ENCODE peak calls at places on chromosome 13, in nine cellular contexts. D is endothelial cell of umbilical vein, P is HCT116, B is transverse colon, O is spleen, Y is breast epithelium, F is K562, J is sigmoid colon, I is stomach. H is an unnamed sample.

GRCh38 chr13:21420706-21421105 is 38.4 kb downstream of the ZDHHC20 start:
- DNase-seq in J (no peak), B (no peak), F (no peak), O (no peak), I (no peak), Y (no peak), P (no peak), D (peak), H (no peak)

GRCh38 chr13:92622905-92623304 is 603.7 kb upstream of the GPC6 start:
- DNase-seq in J (no peak), D (no peak), Y (no peak), O (no peak), P (no peak), B (no peak), F (no peak), I (no peak), H (no peak)

GRCh38 chr13:111047326-111047725 is 67.8 kb upstream of the ARHGEF7 start:
- DNase-seq in P (no peak), B (no peak), I (no peak), Y (no peak), D (no peak), O (no peak), J (no peak), F (no peak), H (no peak)

GRCh38 chr13:49607761-49608160 is 20.5 kb upstream of the ARL11 start:
- DNase-seq in I (no peak), Y (no peak), B (no peak), O (no peak), F (no peak), D (no peak), P (no peak), J (no peak), H (no peak)

GRCh38 chr13:51590966-51591627 is 6.8 kb downstream of the WDFY2 start:
- DNase-seq in D (peak), J (no peak), O (no peak), B (no peak), F (peak), I (peak), P (no peak), Y (no peak), H (no peak)

GRCh38 chr13:49517461-49517860 is 21.7 kb downstream of the PHF11 start:
- DNase-seq in D (no peak), O (no peak), I (no peak), J (no peak), B (no peak), F (no peak), Y (no peak), P (no peak), H (no peak)

GRCh38 chr13:89936256-89936655 is 1411.2 kb upstream of the MIR17HG start:
- DNase-seq in D (no peak), J (no peak), Y (no peak), O (no peak), I (no peak), F (no peak), P (no peak), B (no peak), H (no peak)

GRCh38 chr13:20353973-20354372 is 121.9 kb upstream of the GJB6 start:
- DNase-seq in B (no peak), P (no peak), D (no peak), J (no peak), O (no peak), Y (no peak), F (no peak), I (no peak), H (no peak)

GRCh38 chr13:23344923-23345322 is 88.6 kb downstream of the SACS start:
- DNase-seq in F (no peak), P (no peak), O (no peak), Y (no peak), I (no peak), B (no peak), D (no peak), J (no peak), H (no peak)

GRCh38 chr13:23372264-23372905 is 61.1 kb downstream of the SACS start:
- DNase-seq in B (no peak), I (no peak), J (no peak), P (no peak), D (peak), O (no peak), Y (no peak), F (no peak), H (no peak)

GRCh38 chr13:50290186-50290585 is 274.9 kb downstream of the KCNRG start:
- DNase-seq in J (no peak), O (no peak), P (no peak), D (no peak), Y (no peak), I (no peak), B (no peak), F (no peak), H (no peak)

GRCh38 chr13:105213512-105213911 is 1322.0 kb downstream of the EFNB2 start:
- DNase-seq in P (no peak), I (no peak), B (no peak), F (no peak), D (no peak), Y (no peak), J (no peak), O (no peak), H (no peak)

GRCh38 chr13:50826035-50826434 is 17.5 kb downstream of the DLEU7 start:
- DNase-seq in J (no peak), Y (no peak), F (no peak), P (no peak), B (no peak), I (no peak), O (no peak), D (no peak), H (no peak)

GRCh38 chr13:47904239-47904638 is 96.8 kb downstream of the SUCLA2 start:
- DNase-seq in P (no peak), F (peak), D (no peak), O (no peak), B (no peak), J (no peak), I (no peak), Y (no peak), H (no peak)

GRCh38 chr13:109869312-109870237 is 83.2 kb upstream of the IRS2 start:
- DNase-seq in P (no peak), I (peak), Y (peak), O (peak), J (peak), B (peak), F (peak), D (peak), H (no peak)

GRCh38 chr13:106612688-106613087 is 44.8 kb upstream of the ARGLU1 start:
- DNase-seq in D (no peak), B (peak), F (no peak), Y (no peak), P (no peak), J (peak), O (no peak), I (peak), H (no peak)

GRCh38 chr13:78978381-78978998 is 319.5 kb upstream of the OBI1 start:
- DNase-seq in F (peak), D (peak), Y (no peak), P (peak), J (no peak), I (peak), O (no peak), B (peak), H (no peak)

GRCh38 chr13:76812971-76813691 is 73.1 kb downstream of the KCTD12 start:
- DNase-seq in F (no peak), J (no peak), I (no peak), P (no peak), B (no peak), Y (peak), O (no peak), D (peak), H (no peak)

GRCh38 chr13:32267836-32268439 is 47.2 kb downstream of the ZAR1L start:
- DNase-seq in I (peak), P (peak), O (no peak), Y (no peak), D (peak), F (no peak), B (peak), J (no peak), H (peak)

GRCh38 chr13:50127726-50128291 is 112.6 kb downstream of the KCNRG start:
- DNase-seq in Y (no peak), O (peak), F (no peak), B (no peak), J (no peak), D (no peak), I (no peak), P (no peak), H (no peak)

GRCh38 chr13:41018583-41018909 is 570 bp downstream of the ELF1 start:
- DNase-seq in B (no peak), Y (no peak), F (no peak), D (no peak), O (no peak), P (no peak), I (no peak), J (no peak), H (no peak)

GRCh38 chr13:41017153-41017552 is 2.0 kb downstream of the ELF1 start:
- DNase-seq in B (peak), P (no peak), O (no peak), Y (peak), F (no peak), D (peak), J (no peak), I (peak), H (no peak)

GRCh38 chr13:41019578-41020347 is 647 bp upstream of the ELF1 start:
- DNase-seq in I (no peak), F (no peak), J (no peak), P (no peak), D (no peak), Y (no peak), B (no peak), O (no peak), H (no peak)

GRCh38 chr13:41019027-41019487 is at the start of gene ELF1:
- DNase-seq in B (peak), P (peak), J (no peak), D (peak), Y (peak), F (peak), I (peak), O (peak), H (peak)

DNA sequence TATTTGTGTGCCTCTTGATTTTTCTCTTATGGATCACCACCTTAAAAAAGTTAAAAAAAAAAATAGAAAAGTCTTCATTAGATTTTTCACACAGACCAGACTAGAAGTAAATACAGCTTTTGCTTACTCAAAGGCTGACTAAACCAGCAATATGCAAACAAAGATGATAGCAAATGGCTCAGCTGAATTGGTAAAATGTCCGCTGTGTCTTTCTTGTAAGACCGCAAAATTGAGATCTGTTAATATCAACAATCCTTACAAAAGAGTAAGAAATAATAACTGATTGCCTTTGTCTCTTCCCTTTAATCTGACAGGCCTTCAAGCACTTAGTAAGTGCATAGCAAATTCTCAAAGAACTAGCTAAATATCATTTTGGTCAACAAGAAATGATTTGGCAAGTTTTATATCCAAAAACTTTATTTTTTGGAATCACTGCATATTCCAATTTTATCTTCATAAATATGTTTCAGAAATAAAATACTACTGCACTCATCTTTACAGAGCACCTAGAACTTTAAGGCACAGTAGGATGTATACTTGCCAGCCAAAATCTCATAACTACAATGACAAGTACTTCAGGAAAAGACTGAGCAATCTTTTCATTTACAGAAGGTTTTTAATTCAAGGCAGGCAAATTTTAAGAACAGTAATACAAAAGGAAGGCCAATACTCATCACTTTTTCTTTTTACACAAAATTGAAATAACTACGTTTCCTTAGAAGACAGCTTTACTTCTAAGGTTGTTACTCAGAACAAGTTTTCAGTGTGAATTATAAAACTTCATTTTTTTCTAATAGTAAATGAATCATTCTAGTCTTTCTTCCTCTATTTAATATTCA is 1.2 kb downstream of the ELF1 start:
- DNase-seq in B (no peak), I (no peak), O (no peak), D (peak), P (no peak), Y (no peak), F (no peak), J (no peak), H (no peak)
- TF ChIP-seq POLR2AphosphoS5 in B (no peak), I (no peak), O (no peak), D (no peak), P (no peak), Y (no peak), F (no peak), J (no peak), H (no peak)

GRCh38 chr13:74133657-74134201 is 475 bp downstream of the KLF12 start:
- DNase-seq in O (peak), I (peak), J (peak), D (peak), F (no peak), Y (peak), P (peak), B (peak), H (peak)
- TF ChIP-seq POLR2A in O (peak), I (peak), J (peak), D (no peak), F (no peak), Y (no peak), P (no peak), B (peak), H (peak)

DNA sequence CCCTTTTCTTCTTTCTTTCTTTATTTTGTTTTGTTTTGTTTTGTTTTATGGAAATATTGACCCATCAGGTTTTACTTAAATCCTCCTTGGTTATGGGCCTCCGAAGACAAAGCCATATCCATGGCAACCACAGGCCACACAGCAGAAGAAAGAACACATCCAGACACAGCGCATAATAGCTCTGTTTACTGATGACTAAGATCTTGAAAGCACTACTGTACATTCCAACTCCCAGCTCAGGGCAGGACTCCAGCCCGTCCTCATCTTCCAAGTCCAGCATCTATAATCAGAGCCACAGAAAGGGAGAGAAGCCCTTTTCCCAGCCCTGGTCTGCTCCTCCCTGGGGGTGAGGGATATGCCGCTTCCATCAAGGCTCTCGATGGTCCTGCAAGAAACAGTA is 84.3 kb downstream of the NUFIP1 start:
- DNase-seq in B (peak), O (no peak), F (no peak), J (peak), I (peak), P (no peak), Y (no peak), D (peak), H (no peak)
- TF ChIP-seq POLR2AphosphoS5 in B (no peak), O (no peak), F (no peak), J (peak), I (peak), P (no peak), Y (no peak), D (no peak), H (no peak)

GRCh38 chr13:101121608-101122007 is 294.7 kb downstream of the NALCN start:
- DNase-seq in O (no peak), I (no peak), P (no peak), B (no peak), F (no peak), D (no peak), J (no peak), Y (no peak), H (no peak)
- TF ChIP-seq POLR2A in O (no peak), I (no peak), P (no peak), B (no peak), F (no peak), D (no peak), J (no peak), Y (no peak), H (no peak)

GRCh38 chr13:42272115-42272756 is at the start of gene AKAP11:
- DNase-seq in I (peak), J (peak), F (peak), B (peak), D (peak), O (peak), Y (peak), P (no peak), H (peak)

GRCh38 chr13:42272776-42273175 is 824 bp downstream of the AKAP11 start:
- DNase-seq in I (no peak), P (no peak), D (no peak), O (no peak), F (no peak), J (no peak), B (no peak), Y (no peak), H (no peak)

GRCh38 chr13:42270857-42271215 is 1.1 kb upstream of the AKAP11 start:
- DNase-seq in D (no peak), I (no peak), O (no peak), J (no peak), P (no peak), F (no peak), Y (no peak), B (no peak), H (no peak)

GRCh38 chr13:42270160-42270856 is 1.6 kb upstream of the AKAP11 start:
- DNase-seq in I (no peak), J (no peak), P (no peak), B (no peak), Y (no peak), O (no peak), D (no peak), F (no peak), H (no peak)

DNA sequence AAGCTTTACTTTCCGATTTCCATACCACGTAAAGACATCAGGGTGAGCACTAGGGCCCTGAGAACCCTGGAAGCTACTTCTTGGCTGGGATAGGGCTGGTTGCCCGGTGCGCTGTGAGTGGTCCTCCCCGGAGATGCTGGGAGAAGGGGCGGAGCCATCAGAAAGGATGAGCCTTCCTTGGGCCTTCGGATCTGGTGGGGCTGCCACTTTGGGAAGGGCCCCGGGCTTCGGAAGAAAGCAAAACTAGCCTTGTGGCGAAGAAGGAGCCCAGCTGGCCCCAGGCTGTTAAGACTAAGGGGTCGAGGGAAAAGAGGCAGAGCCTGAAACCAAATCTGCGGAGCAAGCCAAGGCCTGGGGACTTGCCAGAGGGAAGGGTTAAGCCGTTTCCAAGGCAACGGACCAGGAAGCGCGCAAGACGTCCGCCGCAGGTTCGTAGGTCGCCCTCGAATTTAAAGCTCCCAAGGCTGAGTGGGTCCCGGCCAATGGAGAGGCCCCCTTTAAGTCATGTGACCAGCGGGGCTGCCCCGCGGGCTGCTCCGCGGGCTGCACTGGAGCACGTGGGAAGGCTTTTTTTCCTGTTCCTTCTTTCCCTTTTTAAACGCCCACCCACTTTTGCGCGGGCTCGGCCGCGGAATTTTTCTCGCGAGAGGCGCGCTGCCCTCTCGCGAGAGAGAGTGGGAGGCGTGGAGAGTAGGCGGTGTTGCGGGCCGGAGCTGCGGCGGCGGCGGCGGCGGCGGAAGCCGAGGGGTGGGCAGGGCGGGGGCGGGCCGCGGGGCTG is 426 bp upstream of the AKAP11 start:
- DNase-seq in P (peak), B (peak), D (peak), J (peak), Y (peak), O (peak), F (peak), I (peak), H (peak)
- TF ChIP-seq POLR2AphosphoS5 in P (peak), B (no peak), D (peak), J (no peak), Y (peak), O (peak), F (no peak), I (peak), H (peak)

GRCh38 chr13:39656325-39656677 is 839 bp downstream of the COG6 start:
- DNase-seq in Y (no peak), B (no peak), F (no peak), I (no peak), O (no peak), J (no peak), P (no peak), D (no peak), H (no peak)

GRCh38 chr13:39655041-39655568 is 357 bp upstream of the COG6 start:
- DNase-seq in J (no peak), I (no peak), O (no peak), Y (no peak), P (no peak), B (no peak), F (peak), D (no peak), H (no peak)

DNA sequence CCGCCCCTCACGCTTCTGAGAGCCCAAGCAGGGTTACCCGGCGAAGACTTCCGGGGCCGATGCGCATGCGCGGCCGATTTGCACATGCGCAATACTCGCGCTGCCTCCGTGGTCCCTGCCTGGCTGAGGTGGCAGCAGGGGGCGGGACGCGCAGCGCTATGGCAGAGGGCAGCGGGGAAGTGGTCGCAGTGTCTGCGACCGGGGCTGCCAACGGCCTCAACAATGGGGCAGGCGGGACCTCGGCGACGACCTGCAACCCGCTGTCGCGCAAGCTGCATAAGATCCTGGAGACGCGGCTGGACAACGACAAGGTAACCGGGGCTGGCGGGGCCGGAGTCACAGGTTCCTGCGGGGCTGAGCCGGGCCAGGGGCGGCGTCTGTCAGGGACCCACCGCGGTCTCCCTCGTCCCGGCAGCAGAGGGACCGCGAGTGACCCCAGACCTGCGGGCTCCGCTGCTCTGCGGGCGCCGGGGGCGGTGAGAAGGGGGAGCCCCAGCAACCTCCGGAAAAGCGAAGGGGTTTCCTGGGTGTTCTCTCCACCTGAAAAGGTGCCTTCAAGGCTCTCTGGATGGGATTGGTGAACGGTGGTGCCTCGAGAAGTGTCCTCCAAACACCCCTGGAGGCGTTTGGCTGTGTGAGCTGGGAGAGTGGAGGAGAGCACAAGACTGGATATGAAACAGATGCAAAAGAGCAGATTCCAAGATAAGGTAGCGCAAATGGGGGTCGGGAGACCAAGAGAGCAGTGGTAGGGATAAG is at the start of gene COG6:
- DNase-seq in D (peak), Y (peak), P (peak), I (peak), F (peak), B (peak), J (peak), O (peak), H (peak)
- TF ChIP-seq POLR2A in D (peak), Y (no peak), P (no peak), I (no peak), F (peak), B (peak), J (no peak), O (no peak), H (peak)